ENCODE peak calls at places on chromosome 20, in four cellular contexts. H is fibroblast of pulmonary artery, C is ovary, V is brain microvascular endothelial cell. A is an unnamed sample.

GRCh38 chr20:326645-327031 is 1.3 kb downstream of the SOX12 start:
- DNase-seq in H (no peak), C (no peak), V (no peak), A (no peak)

GRCh38 chr20:11497543-11497942 is 420.1 kb upstream of the BTBD3 start:
- DNase-seq in V (no peak), C (no peak), H (no peak), A (no peak)

GRCh38 chr20:57167971-57168693 is 98.3 kb downstream of the BMP7 start:
- DNase-seq in C (no peak), H (no peak), V (no peak), A (no peak)

GRCh38 chr20:12623870-12624269 is 384.9 kb upstream of the SPTLC3 start:
- DNase-seq in H (no peak), C (no peak), V (no peak), A (no peak)

GRCh38 chr20:20744170-20744725 is 31.8 kb upstream of the RALGAPA2 start:
- DNase-seq in C (no peak), V (no peak), H (no peak), A (no peak)

GRCh38 chr20:17890330-17890729 is 78.3 kb downstream of the SNX5 start:
- DNase-seq in H (no peak), C (no peak), V (no peak), A (no peak)

GRCh38 chr20:44646023-44646640 is 5.4 kb downstream of the ADA start:
- DNase-seq in C (no peak), V (peak), H (peak), A (no peak)

GRCh38 chr20:38730989-38731737 is 6.9 kb downstream of the SLC32A1 start:
- DNase-seq in C (peak), H (peak), V (peak), A (no peak)

GRCh38 chr20:46683939-46684750 is 5.1 kb downstream of the TP53RK start:
- DNase-seq in C (peak), V (peak), H (peak), A (no peak)

GRCh38 chr20:34334654-34335407 is 28.2 kb upstream of the ITCH start:
- DNase-seq in H (no peak), C (no peak), V (no peak), A (no peak)

GRCh38 chr20:24631173-24631505 is 161.7 kb downstream of the SYNDIG1 start:
- DNase-seq in C (no peak), H (no peak), V (no peak), A (no peak)

GRCh38 chr20:32207626-32208498 is at the start of the genes PLAGL2 and POFUT1:
- DNase-seq in C (peak), H (peak), V (peak), A (peak)

GRCh38 chr20:46690219-46691111 is 1.2 kb upstream of the TP53RK start:
- DNase-seq in H (no peak), V (no peak), C (no peak), A (no peak)

GRCh38 chr20:48739395-48740268 is 88.2 kb downstream of the PREX1 start:
- DNase-seq in C (no peak), V (no peak), H (no peak), A (no peak)

GRCh38 chr20:40009542-40009941 is 679.5 kb downstream of the MAFB start:
- DNase-seq in C (no peak), V (peak), H (no peak), A (no peak)

GRCh38 chr20:62476074-62476838 is 461 bp upstream of the GATA5 start:
- DNase-seq in H (no peak), V (no peak), C (no peak), A (no peak)

GRCh38 chr20:43040427-43040826 is 149.3 kb downstream of the PTPRT start:
- DNase-seq in V (no peak), C (no peak), H (peak), A (no peak)

GRCh38 chr20:8357703-8358102 is 225.6 kb downstream of the PLCB1 start:
- DNase-seq in V (no peak), C (no peak), H (no peak), A (no peak)

GRCh38 chr20:10347066-10347465 is 87.0 kb downstream of the MKKS start:
- DNase-seq in C (no peak), V (no peak), H (peak), A (no peak)

GRCh38 chr20:44646641-44647274 is 4.7 kb downstream of the ADA start:
- DNase-seq in C (no peak), V (peak), H (peak), A (no peak)

GRCh38 chr20:56778765-56779195 is 149.7 kb downstream of the TFAP2C start:
- DNase-seq in H (peak), V (peak), C (no peak), A (no peak)

GRCh38 chr20:45911486-45912343 is at the start of gene PLTP:
- DNase-seq in V (peak), C (peak), H (peak), A (peak)

GRCh38 chr20:47568019-47568418 is 66.3 kb downstream of the NCOA3 start:
- DNase-seq in C (no peak), V (peak), H (peak), A (peak)

GRCh38 chr20:20971810-20972209 is 134.3 kb downstream of the LINC00237 start:
- DNase-seq in V (no peak), H (no peak), C (no peak), A (no peak)

GRCh38 chr20:31819083-31819784 is at the start of gene MYLK2:
- DNase-seq in H (no peak), C (no peak), V (no peak), A (no peak)

GRCh38 chr20:24872291-24873014 is 76.6 kb upstream of the CST7 start:
- DNase-seq in C (no peak), H (no peak), V (no peak), A (no peak)

GRCh38 chr20:47262008-47262364 is 94.5 kb downstream of the ZMYND8 start:
- DNase-seq in V (no peak), H (no peak), C (no peak), A (no peak)

GRCh38 chr20:11891827-11892521 is 25.7 kb upstream of the BTBD3 start:
- DNase-seq in H (peak), V (peak), C (peak), A (peak)

GRCh38 chr20:41232971-41233926 is 84.3 kb downstream of the ZHX3 start:
- DNase-seq in V (peak), H (peak), C (no peak), A (peak)

GRCh38 chr20:49595811-49596545 is 28.0 kb upstream of the PTGIS start:
- DNase-seq in C (no peak), H (peak), V (peak), A (no peak)

GRCh38 chr20:63525968-63526367 is 5.4 kb downstream of the PPDPF start:
- DNase-seq in C (no peak), H (no peak), V (no peak), A (no peak)

GRCh38 chr20:46406986-46407670 is 713 bp upstream of the ELMO2 start:
- DNase-seq in V (no peak), H (peak), C (peak), A (no peak)

DNA sequence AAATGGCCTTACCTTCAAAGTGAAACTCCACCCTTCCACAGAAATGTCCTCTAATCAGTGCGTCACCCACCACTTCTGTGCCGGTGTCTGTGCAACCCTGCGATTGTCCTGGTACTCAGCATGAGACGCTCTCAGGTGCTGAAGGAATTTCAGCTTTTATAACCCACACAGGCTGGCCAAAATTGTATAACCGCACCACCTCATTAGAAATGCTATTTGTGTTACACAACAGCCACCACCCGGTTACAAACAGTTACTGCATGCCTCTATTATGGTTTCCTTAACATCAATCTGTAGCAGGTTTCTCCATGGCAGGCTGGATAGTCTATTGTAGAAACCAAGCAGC is 51.5 kb downstream of the SLC23A2 start:
- DNase-seq in H (peak), C (no peak), V (no peak), A (peak)
- TF ChIP-seq CTCF in H (peak), C (peak), V (peak), A (peak)

DNA sequence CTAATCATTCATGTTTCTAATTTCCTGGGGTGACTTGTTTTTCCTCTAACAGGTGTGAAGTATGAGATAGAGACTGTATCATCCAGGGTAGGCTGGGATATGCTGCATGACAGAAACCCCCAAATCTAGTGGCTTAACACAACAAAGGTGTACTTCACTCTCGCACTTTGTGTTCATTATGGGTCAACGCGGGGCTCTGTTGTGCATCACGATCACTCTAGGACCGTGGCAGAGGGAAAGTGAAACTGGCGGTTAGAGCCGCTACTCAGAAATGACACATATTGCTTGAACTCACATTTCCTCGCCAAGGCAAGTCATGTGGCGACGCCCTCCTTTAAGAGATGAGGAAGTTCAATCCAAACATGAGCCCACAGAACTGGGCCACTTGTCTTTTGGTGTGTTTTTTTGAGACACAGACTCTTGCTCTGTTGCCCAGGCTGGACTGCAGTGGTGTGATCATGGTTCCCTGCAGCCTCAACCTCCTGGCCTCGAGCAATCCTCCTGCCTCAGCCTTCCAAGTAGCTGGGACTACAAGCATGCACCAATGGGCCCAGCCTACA is 41.3 kb downstream of the PCNA start:
- DNase-seq in H (peak), C (peak), V (peak), A (no peak)
- H3K4me3 ChIP-seq in H (peak), C (no peak), V (no peak), A (no peak)

GRCh38 chr20:58471161-58471834 is 43.9 kb downstream of the APCDD1L start:
- DNase-seq in V (no peak), C (peak), H (peak), A (no peak)
- TF ChIP-seq CTCF in V (no peak), C (no peak), H (no peak), A (no peak)

GRCh38 chr20:59581983-59582679 is 22.2 kb upstream of the PHACTR3 start:
- DNase-seq in V (no peak), C (no peak), H (no peak), A (no peak)

GRCh38 chr20:59580991-59581401 is 23.3 kb upstream of the PHACTR3 start:
- DNase-seq in C (no peak), V (no peak), H (no peak), A (no peak)

GRCh38 chr20:59585714-59586404 is 18.5 kb upstream of the PHACTR3 start:
- DNase-seq in H (no peak), C (no peak), V (no peak), A (no peak)

GRCh38 chr20:59584278-59584925 is 19.9 kb upstream of the PHACTR3 start:
- DNase-seq in H (no peak), C (no peak), V (no peak), A (no peak)

DNA sequence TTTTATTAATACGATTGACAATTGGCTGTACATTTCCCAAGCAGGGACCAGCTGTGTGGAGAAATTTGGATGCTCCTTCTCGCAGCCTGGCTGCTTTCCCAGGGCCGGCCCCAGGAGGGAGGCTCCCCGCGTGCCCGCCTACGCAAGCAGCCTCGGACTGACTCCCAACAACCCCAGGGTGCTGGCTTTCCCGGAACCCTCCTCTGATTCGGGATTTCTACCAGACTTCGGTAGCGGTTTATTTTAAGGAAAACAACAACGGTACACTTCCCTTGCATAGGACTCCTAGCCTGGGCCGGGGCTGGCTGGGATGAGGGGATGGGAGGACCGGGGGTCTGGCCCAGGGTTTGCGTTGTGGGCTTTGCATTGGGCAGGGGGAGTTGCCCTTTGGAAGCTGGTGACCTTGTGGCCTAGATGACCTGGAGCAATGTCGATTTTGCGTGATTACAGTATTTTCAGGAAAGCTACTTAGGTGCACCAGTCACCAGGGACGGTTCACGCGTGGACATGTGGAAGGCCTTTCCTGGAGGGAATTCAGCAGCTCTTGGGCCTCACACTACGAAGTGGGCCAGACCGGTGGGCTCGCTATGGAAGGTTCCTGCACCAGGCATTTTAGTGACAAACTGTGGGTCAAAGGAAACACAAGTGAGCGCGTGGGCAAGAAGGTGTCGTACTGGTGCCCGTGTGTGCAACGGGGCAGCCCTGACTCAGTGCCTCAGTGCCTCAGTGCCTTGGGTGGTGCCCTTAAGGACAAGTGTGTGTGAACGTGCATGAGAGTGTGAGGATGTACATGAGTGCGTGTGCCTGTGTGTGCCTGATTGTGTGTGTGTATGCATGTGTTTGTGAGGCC is 20.7 kb upstream of the PHACTR3 start:
- DNase-seq in C (peak), V (no peak), H (no peak), A (no peak)
- H3K4me3 ChIP-seq in C (no peak), V (no peak), H (no peak), A (no peak)

A was measured in astrocyte of the cerebellum.